ENCODE peak calls at places on chromosomes 1 and 21, in four cellular contexts. One of them, this sample, is unnamed.

GRCh38 chr1:44138239-44138638 is 3.2 kb downstream of the KLF18 start:
- DNase-seq in tibial nerve: no peak
- DNase-seq in BE2C: no peak
- DNase-seq in PC-3: no peak
- DNase-seq in this sample: no peak

GRCh38 chr1:226643701-226644540 is 95.2 kb downstream of the ITPKB start:
- DNase-seq in tibial nerve: no peak
- DNase-seq in BE2C: no peak
- DNase-seq in PC-3: no peak
- DNase-seq in this sample: no peak

GRCh38 chr1:1082239-1083180 is 8.4 kb upstream of the RNF223 start:
- DNase-seq in tibial nerve: no peak
- DNase-seq in BE2C: peak; percentile 15
- DNase-seq in PC-3: no peak
- DNase-seq in this sample: no peak

GRCh38 chr1:38541223-38541622 is 318.3 kb downstream of the RRAGC start:
- DNase-seq in tibial nerve: no peak
- DNase-seq in BE2C: no peak
- DNase-seq in PC-3: no peak
- DNase-seq in this sample: no peak

GRCh38 chr1:45545019-45545493 is 5.6 kb upstream of the AKR1A1 start:
- DNase-seq in tibial nerve: no peak
- DNase-seq in BE2C: no peak
- DNase-seq in PC-3: peak; percentile 18
- DNase-seq in this sample: no peak

GRCh38 chr1:241376711-241377110 is 19.7 kb upstream of the RGS7 start:
- DNase-seq in tibial nerve: no peak
- DNase-seq in BE2C: no peak
- DNase-seq in PC-3: no peak
- DNase-seq in this sample: no peak

GRCh38 chr1:164155337-164155850 is 403.6 kb upstream of the PBX1 start:
- DNase-seq in tibial nerve: no peak
- DNase-seq in BE2C: no peak
- DNase-seq in PC-3: no peak
- DNase-seq in this sample: peak; percentile 78

GRCh38 chr1:30864681-30865080 is 43.9 kb downstream of the SDC3 start:
- DNase-seq in tibial nerve: no peak
- DNase-seq in BE2C: no peak
- DNase-seq in PC-3: no peak
- DNase-seq in this sample: no peak

GRCh38 chr1:85544689-85545203 is 35.8 kb upstream of the CCN1 start:
- DNase-seq in tibial nerve: no peak
- DNase-seq in BE2C: no peak
- DNase-seq in PC-3: peak; percentile 99
- DNase-seq in this sample: no peak

GRCh38 chr1:230280054-230280795 is 145.9 kb downstream of the PGBD5 start:
- DNase-seq in tibial nerve: no peak
- DNase-seq in BE2C: no peak
- DNase-seq in PC-3: no peak
- DNase-seq in this sample: peak; percentile 4
- TF ChIP-seq CTCF in tibial nerve: no peak
- TF ChIP-seq CTCF in BE2C: no peak
- TF ChIP-seq CTCF in PC-3: no peak
- TF ChIP-seq CTCF in this sample: no peak

GRCh38 chr1:113434874-113435175 is 44.5 kb downstream of the MAGI3 start:
- DNase-seq in tibial nerve: no peak
- DNase-seq in BE2C: no peak
- DNase-seq in PC-3: no peak
- DNase-seq in this sample: no peak
- H3K4me3 ChIP-seq in tibial nerve: no peak overlapping the region
- H3K4me3 ChIP-seq in BE2C: no peak overlapping the region
- H3K4me3 ChIP-seq in PC-3: no peak overlapping the region
- H3K4me3 ChIP-seq in this sample: no peak overlapping the region

GRCh38 chr1:167207940-167208623 is 12.6 kb upstream of the POU2F1 start:
- DNase-seq in tibial nerve: no peak
- DNase-seq in BE2C: no peak
- DNase-seq in PC-3: no peak
- DNase-seq in this sample: no peak
- H3K9me3 ChIP-seq in tibial nerve: peaks cover 11% of the 10 kb centered on the region
- H3K9me3 ChIP-seq in BE2C: no peaks in the 10 kb centered on the region
- H3K9me3 ChIP-seq in PC-3: peaks cover 12% of the 10 kb centered on the region
- H3K9me3 ChIP-seq in this sample: no peaks in the 10 kb centered on the region

GRCh38 chr1:62336638-62337534 is 17.7 kb upstream of the KANK4 start:
- DNase-seq in tibial nerve: no peak
- DNase-seq in BE2C: no peak
- DNase-seq in PC-3: no peak
- DNase-seq in this sample: no peak

GRCh38 chr1:62335656-62336055 is 16.4 kb upstream of the KANK4 start:
- DNase-seq in tibial nerve: no peak
- DNase-seq in BE2C: no peak
- DNase-seq in PC-3: no peak
- DNase-seq in this sample: no peak

GRCh38 chr1:62341120-62341519 is 21.9 kb upstream of the KANK4 start:
- DNase-seq in tibial nerve: no peak
- DNase-seq in BE2C: no peak
- DNase-seq in PC-3: no peak
- DNase-seq in this sample: no peak

GRCh38 chr1:62337535-62337784 is 18.2 kb upstream of the KANK4 start:
- DNase-seq in tibial nerve: no peak
- DNase-seq in BE2C: no peak
- DNase-seq in PC-3: no peak
- DNase-seq in this sample: no peak

GRCh38 chr1:62337785-62338631 is 18.8 kb upstream of the KANK4 start:
- DNase-seq in tibial nerve: no peak
- DNase-seq in BE2C: no peak
- DNase-seq in PC-3: no peak
- DNase-seq in this sample: no peak
- TF ChIP-seq CTCF in tibial nerve: peak; percentile 37
- TF ChIP-seq CTCF in BE2C: no peak
- TF ChIP-seq CTCF in PC-3: no peak
- TF ChIP-seq CTCF in this sample: no peak

GRCh38 chr21:37636152-37636860 is 269.7 kb downstream of the DYRK1A start:
- DNase-seq in tibial nerve: no peak
- DNase-seq in BE2C: no peak
- DNase-seq in PC-3: peak; percentile 88
- DNase-seq in this sample: no peak

GRCh38 chr21:37627561-37627960 is 261.0 kb downstream of the DYRK1A start:
- DNase-seq in tibial nerve: no peak
- DNase-seq in BE2C: no peak
- DNase-seq in PC-3: no peak
- DNase-seq in this sample: no peak

GRCh38 chr21:37627074-37627473 is 260.5 kb downstream of the DYRK1A start:
- DNase-seq in tibial nerve: no peak
- DNase-seq in BE2C: no peak
- DNase-seq in PC-3: no peak
- DNase-seq in this sample: no peak

GRCh38 chr21:37628362-37628761 is 261.8 kb downstream of the DYRK1A start:
- DNase-seq in tibial nerve: no peak
- DNase-seq in BE2C: no peak
- DNase-seq in PC-3: no peak
- DNase-seq in this sample: no peak

DNA sequence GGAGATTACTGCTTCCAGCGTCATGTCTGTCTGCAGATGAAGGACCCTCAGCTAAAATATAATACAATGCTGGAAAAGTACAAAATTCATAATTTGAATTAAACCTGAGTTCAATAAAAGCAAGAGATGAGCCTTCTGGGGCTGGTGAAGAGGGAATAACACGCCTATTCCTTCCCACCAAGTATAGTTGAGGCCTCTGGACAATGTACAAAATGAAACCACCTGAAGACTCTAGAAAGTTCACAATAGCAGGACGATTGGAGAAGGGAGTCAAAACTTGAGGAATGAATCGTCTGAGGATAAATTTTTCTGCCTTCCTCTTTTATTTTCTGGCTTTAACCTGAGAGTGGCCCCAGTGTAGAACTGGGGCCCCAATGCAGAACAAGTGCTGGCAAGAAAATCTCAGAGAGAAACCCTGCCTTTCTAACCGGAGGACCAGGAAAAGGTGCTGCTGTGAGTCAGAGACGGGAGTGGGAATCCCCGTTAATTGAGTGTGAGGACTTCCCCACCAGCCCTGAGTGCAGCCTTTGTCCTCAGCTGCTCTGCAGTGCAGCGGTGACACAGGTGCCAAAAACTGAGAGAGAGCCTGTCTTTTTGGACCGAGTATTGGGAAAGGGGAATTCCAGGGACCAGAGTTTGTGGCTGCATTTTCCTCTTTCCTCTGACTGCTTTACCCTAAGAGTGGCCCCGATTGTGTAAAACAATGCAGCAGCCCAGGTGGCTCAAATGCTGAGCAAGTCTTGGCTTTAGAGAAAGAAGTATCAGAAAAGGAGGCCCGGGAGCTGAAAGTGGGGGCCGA is 264.9 kb downstream of the DYRK1A start:
- DNase-seq in tibial nerve: no peak
- DNase-seq in BE2C: no peak
- DNase-seq in PC-3: peak; percentile 5
- DNase-seq in this sample: no peak
- H3K4me3 ChIP-seq in tibial nerve: no peak overlapping the region
- H3K4me3 ChIP-seq in BE2C: no peak overlapping the region
- H3K4me3 ChIP-seq in PC-3: no peak overlapping the region
- H3K4me3 ChIP-seq in this sample: no peak overlapping the region

GRCh38 chr21:42680429-42680828 is 27.0 kb downstream of the PDE9A start:
- DNase-seq in tibial nerve: no peak
- DNase-seq in BE2C: no peak
- DNase-seq in PC-3: no peak
- DNase-seq in this sample: no peak

GRCh38 chr21:42683371-42684108 is 30.1 kb downstream of the PDE9A start:
- DNase-seq in tibial nerve: no peak
- DNase-seq in BE2C: no peak
- DNase-seq in PC-3: no peak
- DNase-seq in this sample: no peak

GRCh38 chr21:42681296-42682206 is 28.1 kb downstream of the PDE9A start:
- DNase-seq in tibial nerve: no peak
- DNase-seq in BE2C: no peak
- DNase-seq in PC-3: no peak
- DNase-seq in this sample: no peak

GRCh38 chr21:42684109-42684916 is 30.9 kb downstream of the PDE9A start:
- DNase-seq in tibial nerve: no peak
- DNase-seq in BE2C: peak; percentile 40
- DNase-seq in PC-3: peak; percentile 28
- DNase-seq in this sample: no peak

DNA sequence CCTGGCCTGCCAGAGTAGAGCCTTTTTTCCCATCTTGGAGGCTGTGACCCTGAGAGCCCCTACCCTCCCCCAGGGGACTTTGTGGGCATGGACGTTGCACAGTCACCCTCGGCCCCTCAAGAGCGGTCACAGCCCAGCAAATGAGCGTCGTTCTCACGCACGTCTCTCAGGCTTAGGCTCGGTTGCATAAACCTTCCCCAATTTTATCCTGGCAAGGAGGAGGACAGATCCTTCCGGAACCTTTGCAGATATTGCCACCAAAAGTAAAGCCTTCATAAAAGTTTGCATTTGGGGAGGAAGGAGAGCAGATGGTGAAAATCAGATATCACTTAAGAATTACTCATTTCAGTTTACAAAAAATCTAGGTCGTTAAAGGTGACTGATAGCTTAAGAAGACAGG is 29.2 kb downstream of the PDE9A start:
- DNase-seq in tibial nerve: no peak
- DNase-seq in BE2C: no peak
- DNase-seq in PC-3: no peak
- DNase-seq in this sample: no peak
- H3K9me3 ChIP-seq in tibial nerve: no peaks in the 10 kb centered on the region
- H3K9me3 ChIP-seq in BE2C: no peaks in the 10 kb centered on the region
- H3K9me3 ChIP-seq in PC-3: no peaks in the 10 kb centered on the region
- H3K9me3 ChIP-seq in this sample: no peaks in the 10 kb centered on the region

DNA sequence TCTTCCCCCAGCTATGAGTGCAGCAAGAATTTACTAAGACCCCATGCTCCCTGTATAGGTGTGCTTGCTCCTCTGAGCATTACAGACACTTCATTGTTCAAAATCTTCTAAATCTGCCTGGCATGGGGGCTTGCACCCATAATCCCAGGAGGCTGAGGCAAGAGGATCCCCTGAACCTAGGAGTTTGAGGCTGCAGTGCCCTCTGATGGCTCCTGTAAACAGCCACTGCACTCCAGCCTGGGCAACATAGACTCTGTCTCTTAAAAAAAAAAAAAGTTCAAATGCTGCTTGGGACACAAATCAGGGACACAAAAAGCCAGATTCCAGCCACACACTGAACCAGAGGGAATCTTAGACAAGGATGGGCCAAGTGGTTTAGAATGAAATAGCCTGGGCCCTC is 3.4 kb upstream of the ACOT7 start:
- DNase-seq in tibial nerve: no peak
- DNase-seq in BE2C: no peak
- DNase-seq in PC-3: peak; percentile 45
- DNase-seq in this sample: peak; percentile 44
- TF ChIP-seq CTCF in tibial nerve: no peak
- TF ChIP-seq CTCF in BE2C: peak; percentile 8
- TF ChIP-seq CTCF in PC-3: peak; percentile 69
- TF ChIP-seq CTCF in this sample: peak; percentile 36

GRCh38 chr1:20680269-20680668 is 19.1 kb upstream of the DDOST start:
- DNase-seq in tibial nerve: no peak
- DNase-seq in BE2C: no peak
- DNase-seq in PC-3: no peak
- DNase-seq in this sample: no peak

GRCh38 chr1:20684050-20684620 is 23.0 kb upstream of the DDOST start:
- DNase-seq in tibial nerve: no peak
- DNase-seq in BE2C: no peak
- DNase-seq in PC-3: no peak
- DNase-seq in this sample: no peak

GRCh38 chr1:20682571-20683236 is 21.5 kb upstream of the DDOST start:
- DNase-seq in tibial nerve: no peak
- DNase-seq in BE2C: no peak
- DNase-seq in PC-3: no peak
- DNase-seq in this sample: no peak

GRCh38 chr1:20683614-20684013 is 22.4 kb upstream of the DDOST start:
- DNase-seq in tibial nerve: no peak
- DNase-seq in BE2C: no peak
- DNase-seq in PC-3: no peak
- DNase-seq in this sample: no peak

GRCh38 chr1:20681999-20682398 is 20.8 kb upstream of the DDOST start:
- DNase-seq in tibial nerve: no peak
- DNase-seq in BE2C: no peak
- DNase-seq in PC-3: no peak
- DNase-seq in this sample: no peak
- H3K4me3 ChIP-seq in tibial nerve: no peak overlapping the region
- H3K4me3 ChIP-seq in BE2C: no peak overlapping the region
- H3K4me3 ChIP-seq in PC-3: no peak overlapping the region
- H3K4me3 ChIP-seq in this sample: no peak overlapping the region

This sample was measured in WERI-Rb-1.